ENCODE peak calls at places on chromosomes 7 and 10, in nine cellular contexts. One of them, this sample, is unnamed.

GRCh38 chr7:120554960-120555571 is 282.1 kb downstream of the KCND2 start:
- DNase-seq in GM12891: no peak
- DNase-seq in CD14-positive monocyte: no peak
- DNase-seq in astrocyte of the cerebellum: peak
- DNase-seq in T-helper 9 cell: no peak
- DNase-seq in NCI-H1417: peak
- DNase-seq in NB4: peak
- DNase-seq in fibroblast of lung: peak
- DNase-seq in cardiac septum: no peak
- DNase-seq in this sample: no peak

GRCh38 chr10:35639021-35639521 is 3.0 kb downstream of the FZD8 start:
- DNase-seq in GM12891: no peak
- DNase-seq in CD14-positive monocyte: no peak
- DNase-seq in astrocyte of the cerebellum: no peak
- DNase-seq in T-helper 9 cell: no peak
- DNase-seq in NCI-H1417: no peak
- DNase-seq in NB4: no peak
- DNase-seq in fibroblast of lung: no peak
- DNase-seq in cardiac septum: no peak
- DNase-seq in this sample: no peak

GRCh38 chr10:128362514-128362913 is 236.3 kb upstream of the MKI67 start:
- DNase-seq in GM12891: no peak
- DNase-seq in CD14-positive monocyte: no peak
- DNase-seq in astrocyte of the cerebellum: no peak
- DNase-seq in T-helper 9 cell: no peak
- DNase-seq in NCI-H1417: no peak
- DNase-seq in NB4: no peak
- DNase-seq in fibroblast of lung: no peak
- DNase-seq in cardiac septum: no peak
- DNase-seq in this sample: no peak

GRCh38 chr7:98365863-98366561 is 34.9 kb downstream of the BAIAP2L1 start:
- DNase-seq in GM12891: no peak
- DNase-seq in CD14-positive monocyte: no peak
- DNase-seq in astrocyte of the cerebellum: no peak
- DNase-seq in T-helper 9 cell: no peak
- DNase-seq in NCI-H1417: no peak
- DNase-seq in NB4: no peak
- DNase-seq in fibroblast of lung: no peak
- DNase-seq in cardiac septum: no peak
- DNase-seq in this sample: peak

GRCh38 chr7:21099432-21099831 is 312.7 kb upstream of the SP8 start:
- DNase-seq in GM12891: no peak
- DNase-seq in CD14-positive monocyte: no peak
- DNase-seq in astrocyte of the cerebellum: no peak
- DNase-seq in T-helper 9 cell: no peak
- DNase-seq in NCI-H1417: no peak
- DNase-seq in NB4: no peak
- DNase-seq in fibroblast of lung: peak
- DNase-seq in cardiac septum: no peak
- DNase-seq in this sample: no peak

GRCh38 chr10:72085166-72085565 is 3.2 kb downstream of the SPOCK2 start:
- DNase-seq in GM12891: no peak
- DNase-seq in CD14-positive monocyte: no peak
- DNase-seq in astrocyte of the cerebellum: no peak
- DNase-seq in T-helper 9 cell: no peak
- DNase-seq in NCI-H1417: no peak
- DNase-seq in NB4: no peak
- DNase-seq in fibroblast of lung: no peak
- DNase-seq in cardiac septum: no peak
- DNase-seq in this sample: no peak

GRCh38 chr10:131267814-131268095 is 43.8 kb downstream of the TCERG1L start:
- DNase-seq in GM12891: no peak
- DNase-seq in CD14-positive monocyte: no peak
- DNase-seq in astrocyte of the cerebellum: no peak
- DNase-seq in T-helper 9 cell: no peak
- DNase-seq in NCI-H1417: no peak
- DNase-seq in NB4: no peak
- DNase-seq in fibroblast of lung: no peak
- DNase-seq in cardiac septum: no peak
- DNase-seq in this sample: peak

GRCh38 chr10:29951441-29951931 is 107.9 kb downstream of the JCAD start:
- DNase-seq in GM12891: no peak
- DNase-seq in CD14-positive monocyte: no peak
- DNase-seq in astrocyte of the cerebellum: no peak
- DNase-seq in T-helper 9 cell: no peak
- DNase-seq in NCI-H1417: no peak
- DNase-seq in NB4: no peak
- DNase-seq in fibroblast of lung: peak
- DNase-seq in cardiac septum: no peak
- DNase-seq in this sample: no peak

GRCh38 chr7:5528071-5528814 is 104.6 kb upstream of the TNRC18 start:
- DNase-seq in GM12891: no peak
- DNase-seq in CD14-positive monocyte: no peak
- DNase-seq in astrocyte of the cerebellum: no peak
- DNase-seq in T-helper 9 cell: peak
- DNase-seq in NCI-H1417: no peak
- DNase-seq in NB4: no peak
- DNase-seq in fibroblast of lung: peak
- DNase-seq in cardiac septum: peak
- DNase-seq in this sample: no peak

GRCh38 chr7:1065263-1066260 is 21.2 kb downstream of the GPR146 start:
- DNase-seq in GM12891: peak
- DNase-seq in CD14-positive monocyte: peak
- DNase-seq in astrocyte of the cerebellum: no peak
- DNase-seq in T-helper 9 cell: peak
- DNase-seq in NCI-H1417: peak
- DNase-seq in NB4: peak
- DNase-seq in fibroblast of lung: peak
- DNase-seq in cardiac septum: peak
- DNase-seq in this sample: peak

GRCh38 chr10:128576916-128577670 is 450.9 kb upstream of the MKI67 start:
- DNase-seq in GM12891: no peak
- DNase-seq in CD14-positive monocyte: no peak
- DNase-seq in astrocyte of the cerebellum: no peak
- DNase-seq in T-helper 9 cell: no peak
- DNase-seq in NCI-H1417: no peak
- DNase-seq in NB4: no peak
- DNase-seq in fibroblast of lung: no peak
- DNase-seq in cardiac septum: no peak
- DNase-seq in this sample: no peak

GRCh38 chr10:110311357-110311949 is 6.7 kb upstream of the SMNDC1 start:
- DNase-seq in GM12891: no peak
- DNase-seq in CD14-positive monocyte: no peak
- DNase-seq in astrocyte of the cerebellum: no peak
- DNase-seq in T-helper 9 cell: peak
- DNase-seq in NCI-H1417: peak
- DNase-seq in NB4: peak
- DNase-seq in fibroblast of lung: peak
- DNase-seq in cardiac septum: no peak
- DNase-seq in this sample: no peak

GRCh38 chr10:43177588-43177987 is 39.3 kb downstream of the CSGALNACT2 start:
- DNase-seq in GM12891: no peak
- DNase-seq in CD14-positive monocyte: no peak
- DNase-seq in astrocyte of the cerebellum: no peak
- DNase-seq in T-helper 9 cell: no peak
- DNase-seq in NCI-H1417: no peak
- DNase-seq in NB4: no peak
- DNase-seq in fibroblast of lung: peak
- DNase-seq in cardiac septum: no peak
- DNase-seq in this sample: no peak

GRCh38 chr7:138932870-138933269 is 48.3 kb downstream of the KIAA1549 start:
- DNase-seq in GM12891: no peak
- DNase-seq in CD14-positive monocyte: no peak
- DNase-seq in astrocyte of the cerebellum: no peak
- DNase-seq in T-helper 9 cell: no peak
- DNase-seq in NCI-H1417: no peak
- DNase-seq in NB4: no peak
- DNase-seq in fibroblast of lung: no peak
- DNase-seq in cardiac septum: no peak
- DNase-seq in this sample: no peak

GRCh38 chr7:126213876-126214275 is 1038.9 kb downstream of the GRM8 start:
- DNase-seq in GM12891: no peak
- DNase-seq in CD14-positive monocyte: no peak
- DNase-seq in astrocyte of the cerebellum: no peak
- DNase-seq in T-helper 9 cell: no peak
- DNase-seq in NCI-H1417: no peak
- DNase-seq in NB4: no peak
- DNase-seq in fibroblast of lung: no peak
- DNase-seq in cardiac septum: no peak
- DNase-seq in this sample: no peak

GRCh38 chr7:33261585-33261984 is 132.2 kb downstream of the BBS9 start:
- DNase-seq in GM12891: no peak
- DNase-seq in CD14-positive monocyte: no peak
- DNase-seq in astrocyte of the cerebellum: peak
- DNase-seq in T-helper 9 cell: no peak
- DNase-seq in NCI-H1417: no peak
- DNase-seq in NB4: peak
- DNase-seq in fibroblast of lung: peak
- DNase-seq in cardiac septum: no peak
- DNase-seq in this sample: no peak

GRCh38 chr10:33484787-33485186 is 150.3 kb upstream of the NRP1 start:
- DNase-seq in GM12891: no peak
- DNase-seq in CD14-positive monocyte: no peak
- DNase-seq in astrocyte of the cerebellum: no peak
- DNase-seq in T-helper 9 cell: no peak
- DNase-seq in NCI-H1417: no peak
- DNase-seq in NB4: no peak
- DNase-seq in fibroblast of lung: peak
- DNase-seq in cardiac septum: no peak
- DNase-seq in this sample: no peak

GRCh38 chr10:15419279-15419874 is 48.3 kb upstream of the FAM171A1 start:
- DNase-seq in GM12891: no peak
- DNase-seq in CD14-positive monocyte: no peak
- DNase-seq in astrocyte of the cerebellum: peak
- DNase-seq in T-helper 9 cell: peak
- DNase-seq in NCI-H1417: peak
- DNase-seq in NB4: peak
- DNase-seq in fibroblast of lung: peak
- DNase-seq in cardiac septum: no peak
- DNase-seq in this sample: no peak

GRCh38 chr7:104137971-104138370 is 69.8 kb downstream of the ORC5 start:
- DNase-seq in GM12891: no peak
- DNase-seq in CD14-positive monocyte: no peak
- DNase-seq in astrocyte of the cerebellum: peak
- DNase-seq in T-helper 9 cell: no peak
- DNase-seq in NCI-H1417: no peak
- DNase-seq in NB4: no peak
- DNase-seq in fibroblast of lung: peak
- DNase-seq in cardiac septum: no peak
- DNase-seq in this sample: no peak

GRCh38 chr10:56934515-56934914 is 573.5 kb upstream of the ZWINT start:
- DNase-seq in GM12891: no peak
- DNase-seq in CD14-positive monocyte: no peak
- DNase-seq in astrocyte of the cerebellum: no peak
- DNase-seq in T-helper 9 cell: no peak
- DNase-seq in NCI-H1417: no peak
- DNase-seq in NB4: no peak
- DNase-seq in fibroblast of lung: no peak
- DNase-seq in cardiac septum: no peak
- DNase-seq in this sample: no peak

GRCh38 chr10:4717670-4718069 is 108.3 kb upstream of the AKR1E2 start:
- DNase-seq in GM12891: no peak
- DNase-seq in CD14-positive monocyte: no peak
- DNase-seq in astrocyte of the cerebellum: no peak
- DNase-seq in T-helper 9 cell: no peak
- DNase-seq in NCI-H1417: no peak
- DNase-seq in NB4: no peak
- DNase-seq in fibroblast of lung: no peak
- DNase-seq in cardiac septum: no peak
- DNase-seq in this sample: no peak

GRCh38 chr10:58555170-58555929 is 42.7 kb downstream of the BICC1 start:
- DNase-seq in GM12891: no peak
- DNase-seq in CD14-positive monocyte: no peak
- DNase-seq in astrocyte of the cerebellum: no peak
- DNase-seq in T-helper 9 cell: no peak
- DNase-seq in NCI-H1417: no peak
- DNase-seq in NB4: no peak
- DNase-seq in fibroblast of lung: no peak
- DNase-seq in cardiac septum: no peak
- DNase-seq in this sample: no peak

GRCh38 chr7:1402110-1402790 is 57.0 kb downstream of the MICALL2 start:
- DNase-seq in GM12891: no peak
- DNase-seq in CD14-positive monocyte: no peak
- DNase-seq in astrocyte of the cerebellum: no peak
- DNase-seq in T-helper 9 cell: no peak
- DNase-seq in NCI-H1417: no peak
- DNase-seq in NB4: no peak
- DNase-seq in fibroblast of lung: no peak
- DNase-seq in cardiac septum: no peak
- DNase-seq in this sample: no peak

GRCh38 chr7:48183370-48183743 is 12.1 kb downstream of the ABCA13 start:
- DNase-seq in GM12891: no peak
- DNase-seq in CD14-positive monocyte: no peak
- DNase-seq in astrocyte of the cerebellum: no peak
- DNase-seq in T-helper 9 cell: no peak
- DNase-seq in NCI-H1417: no peak
- DNase-seq in NB4: no peak
- DNase-seq in fibroblast of lung: no peak
- DNase-seq in cardiac septum: no peak
- DNase-seq in this sample: no peak

GRCh38 chr10:93437000-93437945 is 44.9 kb downstream of the MYOF start:
- DNase-seq in GM12891: no peak
- DNase-seq in CD14-positive monocyte: peak
- DNase-seq in astrocyte of the cerebellum: peak
- DNase-seq in T-helper 9 cell: no peak
- DNase-seq in NCI-H1417: no peak
- DNase-seq in NB4: peak
- DNase-seq in fibroblast of lung: peak
- DNase-seq in cardiac septum: peak
- DNase-seq in this sample: no peak

GRCh38 chr7:140062118-140062527 is 628 bp downstream of the PARP12 start:
- DNase-seq in GM12891: no peak
- DNase-seq in CD14-positive monocyte: no peak
- DNase-seq in astrocyte of the cerebellum: no peak
- DNase-seq in T-helper 9 cell: peak
- DNase-seq in NCI-H1417: peak
- DNase-seq in NB4: peak
- DNase-seq in fibroblast of lung: no peak
- DNase-seq in cardiac septum: no peak
- DNase-seq in this sample: no peak

GRCh38 chr7:134991469-134992339 is 5.4 kb downstream of the AGBL3 start:
- DNase-seq in GM12891: no peak
- DNase-seq in CD14-positive monocyte: no peak
- DNase-seq in astrocyte of the cerebellum: peak
- DNase-seq in T-helper 9 cell: no peak
- DNase-seq in NCI-H1417: no peak
- DNase-seq in NB4: no peak
- DNase-seq in fibroblast of lung: no peak
- DNase-seq in cardiac septum: no peak
- DNase-seq in this sample: no peak

GRCh38 chr7:6092953-6093354 is 61.8 kb downstream of the ANKRD61 start:
- DNase-seq in GM12891: no peak
- DNase-seq in CD14-positive monocyte: no peak
- DNase-seq in astrocyte of the cerebellum: no peak
- DNase-seq in T-helper 9 cell: no peak
- DNase-seq in NCI-H1417: no peak
- DNase-seq in NB4: no peak
- DNase-seq in fibroblast of lung: no peak
- DNase-seq in cardiac septum: peak
- DNase-seq in this sample: no peak

GRCh38 chr7:159143780-159144755 is 599 bp downstream of the VIPR2 start:
- DNase-seq in GM12891: no peak
- DNase-seq in CD14-positive monocyte: no peak
- DNase-seq in astrocyte of the cerebellum: no peak
- DNase-seq in T-helper 9 cell: no peak
- DNase-seq in NCI-H1417: no peak
- DNase-seq in NB4: no peak
- DNase-seq in fibroblast of lung: no peak
- DNase-seq in cardiac septum: peak
- DNase-seq in this sample: peak

GRCh38 chr10:118817328-118818068 is 62.7 kb upstream of the CACUL1 start:
- DNase-seq in GM12891: no peak
- DNase-seq in CD14-positive monocyte: no peak
- DNase-seq in astrocyte of the cerebellum: no peak
- DNase-seq in T-helper 9 cell: no peak
- DNase-seq in NCI-H1417: no peak
- DNase-seq in NB4: no peak
- DNase-seq in fibroblast of lung: no peak
- DNase-seq in cardiac septum: peak
- DNase-seq in this sample: peak

GRCh38 chr10:11089272-11089671 is 71.6 kb downstream of the CELF2 start:
- DNase-seq in GM12891: no peak
- DNase-seq in CD14-positive monocyte: no peak
- DNase-seq in astrocyte of the cerebellum: no peak
- DNase-seq in T-helper 9 cell: no peak
- DNase-seq in NCI-H1417: no peak
- DNase-seq in NB4: no peak
- DNase-seq in fibroblast of lung: no peak
- DNase-seq in cardiac septum: no peak
- DNase-seq in this sample: no peak

This sample was measured in mesenteric fat pad.